ENCODE peak calls at places on chromosomes 5 and 9, in six cellular contexts. One of them, this sample, is unnamed.

GRCh38 chr9:125361837-125362531 is 100.4 kb downstream of the GAPVD1 start:
- DNase-seq in H1: no peak
- DNase-seq in H9: no peak
- DNase-seq in IMR-90: peak; percentile 17
- DNase-seq in trophoblast cell: no peak
- DNase-seq in mesenchymal stem cell: peak; percentile 13
- DNase-seq in this sample: no peak

GRCh38 chr9:2802494-2802921 is 41.4 kb downstream of the PUM3 start:
- DNase-seq in H9: no peak
- DNase-seq in mesenchymal stem cell: no peak
- DNase-seq in trophoblast cell: no peak
- DNase-seq in H1: no peak
- DNase-seq in IMR-90: peak; percentile 82
- DNase-seq in this sample: no peak

GRCh38 chr5:170818222-170818621 is 34.7 kb downstream of the GABRP start:
- DNase-seq in mesenchymal stem cell: peak; percentile 68
- DNase-seq in H9: no peak
- DNase-seq in H1: no peak
- DNase-seq in IMR-90: peak; percentile 71
- DNase-seq in trophoblast cell: no peak
- DNase-seq in this sample: no peak

GRCh38 chr9:111094433-111095421 is 56.5 kb upstream of the LPAR1 start:
- DNase-seq in H1: no peak
- DNase-seq in IMR-90: peak; percentile 90
- DNase-seq in H9: no peak
- DNase-seq in mesenchymal stem cell: peak; percentile 78
- DNase-seq in trophoblast cell: peak; percentile 2
- DNase-seq in this sample: no peak

GRCh38 chr5:56055287-56055686 is 60.5 kb upstream of the IL6ST start:
- DNase-seq in IMR-90: peak; percentile 46
- DNase-seq in H9: no peak
- DNase-seq in H1: no peak
- DNase-seq in mesenchymal stem cell: no peak
- DNase-seq in trophoblast cell: no peak
- DNase-seq in this sample: no peak

GRCh38 chr5:116133281-116133680 is 48.5 kb downstream of the COMMD10 start:
- DNase-seq in mesenchymal stem cell: no peak
- DNase-seq in trophoblast cell: no peak
- DNase-seq in H9: no peak
- DNase-seq in H1: no peak
- DNase-seq in IMR-90: no peak
- DNase-seq in this sample: no peak

GRCh38 chr5:175652741-175653663 is 4.9 kb upstream of the HRH2 start:
- DNase-seq in H9: no peak
- DNase-seq in IMR-90: no peak
- DNase-seq in H1: no peak
- DNase-seq in mesenchymal stem cell: no peak
- DNase-seq in trophoblast cell: no peak
- DNase-seq in this sample: no peak

GRCh38 chr5:116574682-116575634 is at the start of gene SEMA6A:
- DNase-seq in mesenchymal stem cell: peak; percentile 95
- DNase-seq in IMR-90: peak; percentile 75
- DNase-seq in trophoblast cell: peak; percentile 94
- DNase-seq in H9: peak; percentile 97
- DNase-seq in H1: peak; percentile 98
- DNase-seq in this sample: peak; percentile 97

GRCh38 chr9:137758067-137758466 is 119.5 kb upstream of the CACNA1B start:
- DNase-seq in H1: no peak
- DNase-seq in IMR-90: no peak
- DNase-seq in H9: no peak
- DNase-seq in mesenchymal stem cell: no peak
- DNase-seq in trophoblast cell: no peak
- DNase-seq in this sample: no peak

GRCh38 chr9:89576404-89576824 is 28.4 kb upstream of the GADD45G start:
- DNase-seq in H1: no peak
- DNase-seq in trophoblast cell: no peak
- DNase-seq in H9: no peak
- DNase-seq in IMR-90: peak; percentile 50
- DNase-seq in mesenchymal stem cell: peak; percentile 55
- DNase-seq in this sample: no peak

GRCh38 chr5:94467560-94468504 is 150.6 kb downstream of the KIAA0825 start:
- DNase-seq in trophoblast cell: no peak
- DNase-seq in mesenchymal stem cell: no peak
- DNase-seq in H1: no peak
- DNase-seq in IMR-90: no peak
- DNase-seq in H9: no peak
- DNase-seq in this sample: no peak

GRCh38 chr5:371811-372555 is 50.5 kb downstream of the AHRR start:
- DNase-seq in H9: peak; percentile 23
- DNase-seq in trophoblast cell: no peak
- DNase-seq in mesenchymal stem cell: no peak
- DNase-seq in H1: peak; percentile 42
- DNase-seq in IMR-90: no peak
- DNase-seq in this sample: no peak

GRCh38 chr9:784202-784601 is 57.3 kb upstream of the DMRT1 start:
- DNase-seq in H1: no peak
- DNase-seq in IMR-90: peak; percentile 52
- DNase-seq in trophoblast cell: peak; percentile 34
- DNase-seq in mesenchymal stem cell: no peak
- DNase-seq in H9: no peak
- DNase-seq in this sample: no peak

GRCh38 chr5:167812871-167813270 is 478.6 kb upstream of the WWC1 start:
- DNase-seq in H9: no peak
- DNase-seq in trophoblast cell: no peak
- DNase-seq in IMR-90: no peak
- DNase-seq in mesenchymal stem cell: no peak
- DNase-seq in H1: no peak
- DNase-seq in this sample: no peak

GRCh38 chr5:149747141-149747832 is 17.2 kb downstream of the PPARGC1B start:
- DNase-seq in H9: no peak
- DNase-seq in IMR-90: no peak
- DNase-seq in H1: no peak
- DNase-seq in mesenchymal stem cell: no peak
- DNase-seq in trophoblast cell: peak; percentile 57
- DNase-seq in this sample: no peak

GRCh38 chr9:21800931-21801682 is 1.3 kb upstream of the MTAP start:
- DNase-seq in H1: no peak
- DNase-seq in H9: no peak
- DNase-seq in trophoblast cell: no peak
- DNase-seq in IMR-90: no peak
- DNase-seq in mesenchymal stem cell: no peak
- DNase-seq in this sample: no peak
- H2BK5ac ChIP-seq in H1: peak overlapping the region; percentile 21
- H2BK5ac ChIP-seq in H9: no peak overlapping the region
- H2BK5ac ChIP-seq in trophoblast cell: no peak overlapping the region
- H2BK5ac ChIP-seq in IMR-90: peak overlapping the region; percentile 81
- H2BK5ac ChIP-seq in mesenchymal stem cell: no peak overlapping the region
- H2BK5ac ChIP-seq in this sample: no peak overlapping the region

GRCh38 chr9:75210215-75210614 is 121.9 kb downstream of the OSTF1 start:
- DNase-seq in IMR-90: no peak
- DNase-seq in H9: no peak
- DNase-seq in trophoblast cell: no peak
- DNase-seq in H1: no peak
- DNase-seq in mesenchymal stem cell: no peak
- DNase-seq in this sample: no peak
- H3K14ac ChIP-seq in IMR-90: no peak overlapping the region
- H3K14ac ChIP-seq in H9: no peak overlapping the region
- H3K14ac ChIP-seq in trophoblast cell: no peak overlapping the region
- H3K14ac ChIP-seq in H1: no peak overlapping the region
- H3K14ac ChIP-seq in mesenchymal stem cell: no peak overlapping the region
- H3K14ac ChIP-seq in this sample: no peak overlapping the region

GRCh38 chr5:125011982-125012381 is 265.5 kb upstream of the ZNF608 start:
- DNase-seq in IMR-90: no peak
- DNase-seq in trophoblast cell: no peak
- DNase-seq in mesenchymal stem cell: no peak
- DNase-seq in H1: no peak
- DNase-seq in H9: no peak
- DNase-seq in this sample: no peak

GRCh38 chr5:125012727-125013451 is 266.4 kb upstream of the ZNF608 start:
- DNase-seq in H9: no peak
- DNase-seq in trophoblast cell: no peak
- DNase-seq in mesenchymal stem cell: no peak
- DNase-seq in IMR-90: no peak
- DNase-seq in H1: no peak
- DNase-seq in this sample: no peak

GRCh38 chr5:125011419-125011818 is 265.0 kb upstream of the ZNF608 start:
- DNase-seq in H1: no peak
- DNase-seq in H9: no peak
- DNase-seq in trophoblast cell: no peak
- DNase-seq in mesenchymal stem cell: no peak
- DNase-seq in IMR-90: no peak
- DNase-seq in this sample: no peak

GRCh38 chr5:125006011-125006685 is 259.7 kb upstream of the ZNF608 start:
- DNase-seq in IMR-90: no peak
- DNase-seq in H9: no peak
- DNase-seq in H1: no peak
- DNase-seq in mesenchymal stem cell: no peak
- DNase-seq in trophoblast cell: no peak
- DNase-seq in this sample: peak; percentile 69

GRCh38 chr5:125011014-125011413 is 264.6 kb upstream of the ZNF608 start:
- DNase-seq in H9: no peak
- DNase-seq in trophoblast cell: no peak
- DNase-seq in IMR-90: no peak
- DNase-seq in mesenchymal stem cell: peak; percentile 32
- DNase-seq in H1: no peak
- DNase-seq in this sample: no peak
- H3K9ac ChIP-seq in H9: no peak overlapping the region
- H3K9ac ChIP-seq in trophoblast cell: no peak overlapping the region
- H3K9ac ChIP-seq in IMR-90: no peak overlapping the region
- H3K9ac ChIP-seq in mesenchymal stem cell: no peak overlapping the region
- H3K9ac ChIP-seq in H1: no peak overlapping the region
- H3K9ac ChIP-seq in this sample: no peak overlapping the region

GRCh38 chr5:61330879-61331406 is 1.1 kb upstream of the ZSWIM6 start:
- DNase-seq in trophoblast cell: peak; percentile 33
- DNase-seq in H9: peak; percentile 55
- DNase-seq in mesenchymal stem cell: peak; percentile 83
- DNase-seq in IMR-90: peak; percentile 78
- DNase-seq in H1: peak; percentile 76
- DNase-seq in this sample: peak; percentile 68
- H2BK5ac ChIP-seq in trophoblast cell: peak overlapping the region; percentile 87
- H2BK5ac ChIP-seq in H9: no peak overlapping the region
- H2BK5ac ChIP-seq in mesenchymal stem cell: peak overlapping the region; percentile 62
- H2BK5ac ChIP-seq in IMR-90: peak overlapping the region; percentile 68
- H2BK5ac ChIP-seq in H1: peak overlapping the region; percentile 66
- H2BK5ac ChIP-seq in this sample: peak overlapping the region; percentile 96

GRCh38 chr9:133109931-133110650 is 10.9 kb downstream of the RALGDS start:
- DNase-seq in H9: no peak
- DNase-seq in IMR-90: no peak
- DNase-seq in mesenchymal stem cell: no peak
- DNase-seq in trophoblast cell: no peak
- DNase-seq in H1: no peak
- DNase-seq in this sample: no peak

GRCh38 chr9:133112361-133113026 is 8.5 kb downstream of the RALGDS start:
- DNase-seq in H9: no peak
- DNase-seq in mesenchymal stem cell: no peak
- DNase-seq in H1: no peak
- DNase-seq in IMR-90: no peak
- DNase-seq in trophoblast cell: peak; percentile 40
- DNase-seq in this sample: no peak

GRCh38 chr9:133113163-133113927 is 7.7 kb downstream of the RALGDS start:
- DNase-seq in H9: no peak
- DNase-seq in trophoblast cell: no peak
- DNase-seq in H1: no peak
- DNase-seq in IMR-90: peak; percentile 51
- DNase-seq in mesenchymal stem cell: peak; percentile 51
- DNase-seq in this sample: no peak

GRCh38 chr9:133113928-133114351 is 7.1 kb downstream of the RALGDS start:
- DNase-seq in trophoblast cell: no peak
- DNase-seq in H9: no peak
- DNase-seq in IMR-90: peak; percentile 5
- DNase-seq in mesenchymal stem cell: no peak
- DNase-seq in H1: no peak
- DNase-seq in this sample: no peak

GRCh38 chr9:133111461-133112360 is 9.3 kb downstream of the RALGDS start:
- DNase-seq in trophoblast cell: no peak
- DNase-seq in H9: no peak
- DNase-seq in IMR-90: no peak
- DNase-seq in H1: no peak
- DNase-seq in mesenchymal stem cell: no peak
- DNase-seq in this sample: no peak
- H3K14ac ChIP-seq in trophoblast cell: no peak overlapping the region
- H3K14ac ChIP-seq in H9: no peak overlapping the region
- H3K14ac ChIP-seq in IMR-90: no peak overlapping the region
- H3K14ac ChIP-seq in H1: no peak overlapping the region
- H3K14ac ChIP-seq in mesenchymal stem cell: no peak overlapping the region
- H3K14ac ChIP-seq in this sample: no peak overlapping the region

GRCh38 chr9:129624947-129625346 is 1.0 kb upstream of the NTMT1 start:
- DNase-seq in trophoblast cell: peak; percentile 68
- DNase-seq in mesenchymal stem cell: peak; percentile 37
- DNase-seq in H9: no peak
- DNase-seq in H1: no peak
- DNase-seq in IMR-90: peak; percentile 32
- DNase-seq in this sample: no peak
- H3K9ac ChIP-seq in trophoblast cell: no peak overlapping the region
- H3K9ac ChIP-seq in mesenchymal stem cell: no peak overlapping the region
- H3K9ac ChIP-seq in H9: no peak overlapping the region
- H3K9ac ChIP-seq in H1: no peak overlapping the region
- H3K9ac ChIP-seq in IMR-90: no peak overlapping the region
- H3K9ac ChIP-seq in this sample: no peak overlapping the region

This sample was measured in neuronal stem cell.